ENCODE peak calls at places on chromosome 12, in six cellular contexts. O is psoas muscle, Y is coronary artery, U is HCT116, C is AG09309, T is IMR-90. M is an unnamed sample.

GRCh38 chr12:70577283-70577634 is 60.0 kb downstream of the PTPRB start:
- DNase-seq in O (no peak), Y (no peak), U (no peak), C (no peak), T (no peak), M (no peak)

GRCh38 chr12:66304296-66304915 is 2.1 kb downstream of the HELB start:
- DNase-seq in O (no peak), Y (no peak), U (no peak), C (no peak), T (no peak), M (no peak)

GRCh38 chr12:78870539-78870938 is 6.0 kb downstream of the SYT1 start:
- DNase-seq in O (no peak), Y (no peak), U (no peak), C (no peak), T (no peak), M (no peak)

GRCh38 chr12:25648460-25648859 is 95.4 kb upstream of the LMNTD1 start:
- DNase-seq in O (no peak), Y (no peak), U (peak), C (peak), T (peak), M (peak)

GRCh38 chr12:29756741-29757390 is 26.9 kb downstream of the TMTC1 start:
- DNase-seq in O (no peak), Y (no peak), U (no peak), C (no peak), T (peak), M (no peak)

GRCh38 chr12:54725233-54725843 is 77.2 kb upstream of the DCD start:
- DNase-seq in O (no peak), Y (no peak), U (peak), C (no peak), T (no peak), M (no peak)

GRCh38 chr12:30110505-30110904 is 326.8 kb upstream of the TMTC1 start:
- DNase-seq in O (no peak), Y (no peak), U (no peak), C (no peak), T (no peak), M (no peak)

GRCh38 chr12:15581006-15581405 is 208.2 kb downstream of the EPS8 start:
- DNase-seq in O (no peak), Y (no peak), U (no peak), C (no peak), T (peak), M (peak)

GRCh38 chr12:95484524-95484923 is 10.6 kb downstream of the METAP2 start:
- DNase-seq in O (no peak), Y (no peak), U (no peak), C (no peak), T (peak), M (peak)

GRCh38 chr12:16086462-16086861 is 175.3 kb downstream of the DERA start:
- DNase-seq in O (no peak), Y (no peak), U (no peak), C (no peak), T (no peak), M (no peak)

GRCh38 chr12:51980051-51980808 is 26.5 kb upstream of the TAMALIN start:
- DNase-seq in O (peak), Y (no peak), U (no peak), C (no peak), T (peak), M (peak)
- TF ChIP-seq CTCF in O (peak), Y (peak), U (peak), C (peak), T (peak), M (peak)

GRCh38 chr12:202081-202731 is 11.8 kb downstream of the SLC6A12 start:
- DNase-seq in O (peak), Y (no peak), U (no peak), C (no peak), T (no peak), M (no peak)

GRCh38 chr12:203074-203461 is 10.9 kb downstream of the SLC6A12 start:
- DNase-seq in O (no peak), Y (no peak), U (no peak), C (no peak), T (no peak), M (no peak)

GRCh38 chr12:204261-204678 is 9.7 kb downstream of the SLC6A12 start:
- DNase-seq in O (no peak), Y (no peak), U (no peak), C (no peak), T (no peak), M (no peak)

GRCh38 chr12:205026-205425 is 8.9 kb downstream of the SLC6A12 start:
- DNase-seq in O (no peak), Y (no peak), U (no peak), C (no peak), T (no peak), M (no peak)

DNA sequence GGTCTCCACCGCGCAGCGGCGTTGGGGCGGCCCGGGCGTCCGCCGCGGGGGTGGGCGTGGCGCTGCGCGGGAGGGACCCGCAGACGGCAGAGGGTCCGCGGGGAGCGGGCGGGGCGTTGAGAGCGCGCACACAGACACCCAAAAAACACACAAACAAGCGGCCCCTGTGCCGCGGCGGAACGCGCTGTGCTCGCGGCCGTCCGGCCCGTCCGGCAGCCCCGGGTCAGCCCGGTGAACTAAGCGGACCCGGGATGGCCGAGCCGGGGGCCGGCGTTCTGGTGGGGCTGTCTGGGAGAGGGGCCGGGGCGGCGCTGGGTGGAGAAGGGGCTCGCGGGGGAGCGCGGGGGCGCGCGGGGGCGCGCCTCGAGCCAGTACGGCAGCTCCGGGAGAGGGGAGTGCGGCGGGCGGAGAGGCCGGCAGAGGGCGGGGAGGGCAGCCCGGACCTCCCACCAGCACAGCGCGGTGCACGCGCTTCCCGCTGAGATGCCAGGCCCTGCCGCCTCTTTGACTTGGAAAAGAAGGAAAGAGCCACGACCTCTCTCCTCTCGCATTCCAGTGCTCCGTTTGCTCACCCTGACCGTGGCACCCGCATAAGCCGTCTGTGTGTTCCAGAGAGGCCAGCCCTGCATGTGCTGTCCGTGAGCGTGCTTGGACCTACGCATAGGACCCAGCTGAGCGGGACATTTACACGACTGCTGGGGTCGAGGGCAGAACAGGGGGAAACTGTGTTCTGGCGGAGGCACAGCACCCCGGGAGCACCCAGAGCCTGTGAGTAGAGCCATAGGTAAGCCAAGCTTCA is 10.3 kb downstream of the SLC6A12 start:
- DNase-seq in O (peak), Y (no peak), U (no peak), C (no peak), T (no peak), M (no peak)
- H3K4me3 ChIP-seq in O (peak), Y (peak), U (no peak), C (no peak), T (peak), M (peak)

GRCh38 chr12:44972746-44973421 is 78.0 kb downstream of the DBX2 start:
- DNase-seq in O (no peak), Y (no peak), U (peak), C (no peak), T (no peak), M (no peak)
- TF ChIP-seq CTCF in O (peak), Y (no peak), U (peak), C (peak), T (no peak), M (peak)

GRCh38 chr12:643478-644292 is 19.6 kb downstream of the NINJ2 start:
- DNase-seq in O (peak), Y (no peak), U (no peak), C (no peak), T (no peak), M (no peak)

GRCh38 chr12:644818-645552 is 18.3 kb downstream of the NINJ2 start:
- DNase-seq in O (no peak), Y (no peak), U (no peak), C (no peak), T (no peak), M (peak)

GRCh38 chr12:642633-643477 is 20.4 kb downstream of the NINJ2 start:
- DNase-seq in O (peak), Y (peak), U (no peak), C (no peak), T (peak), M (peak)

GRCh38 chr12:645563-646071 is 17.6 kb downstream of the NINJ2 start:
- DNase-seq in O (no peak), Y (no peak), U (no peak), C (no peak), T (peak), M (peak)

DNA sequence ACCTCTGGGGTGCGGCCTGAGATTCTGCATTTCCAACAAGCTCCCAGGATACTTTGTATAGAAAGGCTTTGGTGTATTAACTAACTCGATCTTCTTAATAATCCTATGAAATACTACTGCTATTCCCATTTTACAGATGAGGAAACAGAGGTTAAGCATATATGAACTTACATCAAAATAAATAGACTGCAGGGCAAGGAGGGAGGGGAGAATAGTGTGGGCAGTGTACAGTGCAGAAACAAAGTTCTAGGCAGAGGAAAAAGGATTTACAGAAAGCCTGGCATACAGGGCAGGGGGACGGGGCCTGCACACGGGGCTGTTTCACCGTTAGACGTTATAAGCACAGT is 19.0 kb downstream of the NINJ2 start:
- DNase-seq in O (no peak), Y (no peak), U (no peak), C (no peak), T (no peak), M (no peak)
- H3K4me3 ChIP-seq in O (peak), Y (peak), U (no peak), C (no peak), T (no peak), M (no peak)

GRCh38 chr12:88578821-88579518 is 1.3 kb downstream of the KITLG start:
- DNase-seq in O (peak), Y (no peak), U (no peak), C (no peak), T (no peak), M (no peak)
- TF ChIP-seq CTCF in O (peak), Y (peak), U (peak), C (peak), T (peak), M (peak)

GRCh38 chr12:112980491-112981158 is 2.3 kb downstream of the OAS2 start:
- DNase-seq in O (no peak), Y (no peak), U (no peak), C (no peak), T (no peak), M (no peak)
- H3K4me3 ChIP-seq in O (no peak), Y (peak), U (no peak), C (no peak), T (no peak), M (no peak)

DNA sequence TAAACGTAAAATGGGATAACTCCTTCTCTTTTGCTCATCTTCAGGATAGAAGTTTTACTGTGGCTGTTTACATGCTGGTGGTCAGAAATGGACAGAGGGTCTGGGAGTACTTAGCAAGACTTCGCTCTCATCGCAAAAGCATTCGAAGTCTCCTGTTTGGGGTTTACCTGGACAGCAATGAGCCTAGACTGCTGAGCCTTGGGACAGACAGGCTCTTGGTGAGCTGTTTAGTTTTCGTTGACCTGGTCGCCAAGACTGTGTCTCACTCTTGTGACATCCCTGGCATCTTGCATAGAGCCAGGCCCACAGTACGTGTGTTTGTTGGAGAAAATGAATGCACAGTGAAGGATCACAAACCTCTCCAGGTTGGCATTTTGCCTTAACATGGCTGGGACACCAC is 42.1 kb downstream of the CFAP251 start:
- DNase-seq in O (no peak), Y (no peak), U (no peak), C (no peak), T (no peak), M (no peak)
- TF ChIP-seq CTCF in O (no peak), Y (no peak), U (no peak), C (no peak), T (no peak), M (no peak)

GRCh38 chr12:22103418-22103817 is 57.4 kb downstream of the CMAS start:
- DNase-seq in O (no peak), Y (no peak), U (no peak), C (no peak), T (no peak), M (no peak)

GRCh38 chr12:22110176-22110575 is 64.2 kb downstream of the CMAS start:
- DNase-seq in O (no peak), Y (no peak), U (no peak), C (no peak), T (no peak), M (no peak)

GRCh38 chr12:22100952-22101748 is 55.1 kb downstream of the CMAS start:
- DNase-seq in O (no peak), Y (no peak), U (peak), C (peak), T (peak), M (peak)

GRCh38 chr12:22101749-22102243 is 55.8 kb downstream of the CMAS start:
- DNase-seq in O (peak), Y (no peak), U (no peak), C (peak), T (peak), M (peak)

DNA sequence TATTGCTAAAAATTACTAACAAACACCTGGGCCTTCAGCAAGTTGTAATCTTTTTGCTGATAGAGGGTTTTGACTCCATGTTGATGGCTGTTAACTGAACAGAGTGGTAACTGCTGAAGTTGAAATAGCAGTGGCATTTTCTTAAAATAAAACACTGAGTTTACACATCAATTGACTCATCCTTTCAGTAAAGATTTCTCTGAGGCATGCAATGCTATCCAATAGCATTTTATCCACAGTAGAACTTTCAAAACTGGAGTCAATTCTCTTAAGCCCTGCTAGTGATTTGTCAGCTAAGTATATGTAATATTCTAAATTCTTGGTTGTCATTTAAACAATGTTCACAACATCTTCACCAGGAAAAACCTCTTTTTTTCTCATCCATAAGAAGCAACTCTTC is 59.5 kb downstream of the CMAS start:
- DNase-seq in O (no peak), Y (no peak), U (no peak), C (no peak), T (peak), M (no peak)
- H3K4me3 ChIP-seq in O (no peak), Y (no peak), U (no peak), C (no peak), T (no peak), M (no peak)

GRCh38 chr12:6751767-6752166 is 1.2 kb downstream of the MLF2 start:
- DNase-seq in O (no peak), Y (no peak), U (no peak), C (no peak), T (no peak), M (no peak)

GRCh38 chr12:6752931-6753771 is at the start of gene MLF2:
- DNase-seq in O (peak), Y (peak), U (peak), C (peak), T (peak), M (peak)

GRCh38 chr12:6754406-6754805 is 1.5 kb upstream of the MLF2 start:
- DNase-seq in O (no peak), Y (no peak), U (no peak), C (no peak), T (no peak), M (no peak)

GRCh38 chr12:6752181-6752930 is 585 bp downstream of the MLF2 start:
- DNase-seq in O (no peak), Y (no peak), U (no peak), C (no peak), T (peak), M (peak)

GRCh38 chr12:6753772-6754356 is 923 bp upstream of the MLF2 start:
- DNase-seq in O (no peak), Y (no peak), U (no peak), C (no peak), T (no peak), M (no peak)
- TF ChIP-seq CTCF in O (no peak), Y (peak), U (peak), C (peak), T (peak), M (no peak)

DNA sequence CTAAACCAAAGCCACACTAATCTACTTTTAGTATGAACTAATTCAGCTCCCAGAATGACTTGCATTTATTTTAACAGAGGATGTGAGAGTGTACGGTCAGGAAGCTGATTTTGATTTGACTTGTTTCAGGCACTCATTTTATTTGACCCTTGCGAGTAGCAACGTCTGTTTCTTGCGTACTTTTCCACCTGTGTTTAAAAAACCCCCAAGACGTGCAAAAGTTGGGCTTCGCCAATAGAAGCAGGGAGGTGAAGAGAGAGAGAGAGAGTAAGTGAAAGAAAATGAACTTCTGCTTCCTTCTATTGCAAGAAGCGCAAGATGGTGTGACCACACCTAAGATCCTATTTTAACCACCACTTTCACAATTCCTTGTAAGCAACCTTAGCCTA is 6.7 kb upstream of the SLC15A4 start:
- DNase-seq in O (no peak), Y (no peak), U (no peak), C (no peak), T (no peak), M (no peak)
- H3K4me3 ChIP-seq in O (no peak), Y (no peak), U (no peak), C (no peak), T (no peak), M (no peak)

M was measured in astrocyte of the spinal cord.